ENCODE peak calls at places on chromosomes 1 and 21, in six cellular contexts. F is GM12865, G is uterus, X is heart right ventricle, Z is fibroblast of lung, H is BE2C. J is an unnamed sample.

GRCh38 chr1:212242288-212242984 is 42.8 kb upstream of the PPP2R5A start:
- DNase-seq in F (no peak), H (no peak), X (no peak), G (no peak), Z (no peak), J (no peak)

GRCh38 chr1:106678661-106679060 is 377.8 kb upstream of the PRMT6 start:
- DNase-seq in G (no peak), F (no peak), Z (no peak), H (no peak), X (no peak), J (no peak)

GRCh38 chr1:32539584-32540571 is 651 bp downstream of the ZBTB8A start:
- DNase-seq in F (peak; percentile 43), G (peak; percentile 31), Z (peak; percentile 64), X (peak; percentile 38), H (peak; percentile 49), J (peak; percentile 60)

GRCh38 chr21:46082638-46083270 is 15.2 kb upstream of the COL6A2 start:
- DNase-seq in X (no peak), F (no peak), G (no peak), H (no peak), Z (no peak), J (peak; percentile 15)

GRCh38 chr1:22611530-22611947 is 24.9 kb upstream of the C1QA start:
- DNase-seq in F (peak; percentile 21), X (peak; percentile 38), H (no peak), Z (peak; percentile 55), G (peak; percentile 21), J (no peak)

GRCh38 chr1:117231748-117232373 is 21.1 kb upstream of the VTCN1 start:
- DNase-seq in Z (peak; percentile 6), F (no peak), H (no peak), X (no peak), G (peak; percentile 75), J (no peak)

GRCh38 chr1:235802901-235803423 is 63.7 kb downstream of the LYST start:
- DNase-seq in X (no peak), F (no peak), Z (no peak), H (no peak), G (no peak), J (no peak)

GRCh38 chr1:98903726-98904125 is 100.9 kb downstream of the PLPPR5 start:
- DNase-seq in H (no peak), X (no peak), F (no peak), G (no peak), Z (peak; percentile 15), J (no peak)

GRCh38 chr21:14968029-14968428 is 96.8 kb downstream of the NRIP1 start:
- DNase-seq in X (no peak), H (no peak), G (no peak), Z (peak; percentile 73), F (no peak), J (no peak)

GRCh38 chr1:204623894-204624361 is 61.6 kb downstream of the LRRN2 start:
- DNase-seq in F (peak; percentile 33), G (no peak), Z (no peak), X (no peak), H (peak; percentile 83), J (no peak)

GRCh38 chr1:9996624-9997582 is at the start of gene RBP7:
- DNase-seq in Z (no peak), X (peak; percentile 37), F (no peak), H (peak; percentile 11), G (peak; percentile 16), J (peak; percentile 37)

GRCh38 chr1:23798662-23799142 is 1.9 kb downstream of the GALE start:
- DNase-seq in Z (no peak), F (no peak), G (no peak), X (no peak), H (no peak), J (no peak)

GRCh38 chr1:125066385-125066784 is 3881.6 kb downstream of the SRGAP2C start:
- DNase-seq in X (peak; percentile 5), F (no peak), H (no peak), Z (no peak), G (no peak), J (peak; percentile 1)

GRCh38 chr1:155648207-155649147 is 38.5 kb downstream of the MSTO1 start:
- DNase-seq in G (no peak), Z (peak; percentile 92), X (no peak), H (no peak), F (no peak), J (no peak)

GRCh38 chr1:54290443-54291184 is 90.6 kb downstream of the MRPL37 start:
- DNase-seq in Z (peak; percentile 52), H (no peak), G (no peak), X (no peak), F (no peak), J (no peak)

GRCh38 chr1:8360493-8361197 is 42.7 kb downstream of the SLC45A1 start:
- DNase-seq in Z (no peak), G (peak; percentile 16), X (no peak), F (no peak), H (no peak), J (no peak)

GRCh38 chr1:8359617-8360481 is 41.9 kb downstream of the SLC45A1 start:
- DNase-seq in Z (no peak), X (no peak), F (no peak), G (no peak), H (no peak), J (no peak)

GRCh38 chr1:8358241-8358896 is 40.5 kb downstream of the SLC45A1 start:
- DNase-seq in G (peak; percentile 18), Z (no peak), F (no peak), X (no peak), H (no peak), J (no peak)

GRCh38 chr1:8357329-8358101 is 39.6 kb downstream of the SLC45A1 start:
- DNase-seq in H (no peak), Z (no peak), G (peak; percentile 13), F (no peak), X (no peak), J (no peak)

GRCh38 chr1:8358897-8359616 is 41.1 kb downstream of the SLC45A1 start:
- DNase-seq in F (no peak), H (no peak), G (peak; percentile 13), Z (no peak), X (no peak), J (no peak)
- TF ChIP-seq CTCF in F (no peak), H (no peak), G (no peak), Z (no peak), X (no peak), J (no peak)

GRCh38 chr21:21236981-21237380 is 238.8 kb downstream of the NCAM2 start:
- DNase-seq in Z (no peak), G (no peak), X (no peak), F (no peak), H (no peak), J (no peak)

GRCh38 chr21:21238882-21239400 is 240.7 kb downstream of the NCAM2 start:
- DNase-seq in X (no peak), Z (no peak), G (no peak), F (no peak), H (peak; percentile 53), J (no peak)
- TF ChIP-seq CTCF in X (no peak), Z (no peak), G (no peak), F (no peak), H (no peak), J (no peak)

GRCh38 chr1:97174039-97174704 is 452.6 kb downstream of the PTBP2 start:
- DNase-seq in F (no peak), G (no peak), Z (peak; percentile 5), X (no peak), H (peak; percentile 67), J (no peak)

DNA sequence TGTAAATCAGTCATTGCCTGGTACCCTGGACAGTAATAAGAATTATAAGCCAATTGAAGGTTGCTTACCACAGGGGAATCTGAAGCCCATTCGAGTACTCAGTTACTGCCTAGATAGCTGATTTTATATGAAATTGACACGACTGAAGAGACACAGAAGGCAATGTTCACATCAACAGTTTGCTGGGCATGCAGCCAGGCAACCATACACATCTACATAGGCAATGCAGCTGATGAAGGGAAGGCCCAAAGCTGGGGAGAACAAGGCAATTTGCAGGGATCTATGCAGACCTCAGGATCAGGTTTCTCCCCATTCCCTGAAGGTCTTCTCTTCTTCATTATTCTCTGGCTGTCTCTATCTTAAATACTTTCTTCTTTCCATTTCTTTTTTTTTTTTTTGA is 448.7 kb downstream of the PTBP2 start:
- DNase-seq in X (no peak), F (no peak), G (no peak), Z (no peak), H (peak; percentile 28), J (no peak)
- TF ChIP-seq CTCF in X (no peak), F (no peak), G (no peak), Z (no peak), H (no peak), J (no peak)

DNA sequence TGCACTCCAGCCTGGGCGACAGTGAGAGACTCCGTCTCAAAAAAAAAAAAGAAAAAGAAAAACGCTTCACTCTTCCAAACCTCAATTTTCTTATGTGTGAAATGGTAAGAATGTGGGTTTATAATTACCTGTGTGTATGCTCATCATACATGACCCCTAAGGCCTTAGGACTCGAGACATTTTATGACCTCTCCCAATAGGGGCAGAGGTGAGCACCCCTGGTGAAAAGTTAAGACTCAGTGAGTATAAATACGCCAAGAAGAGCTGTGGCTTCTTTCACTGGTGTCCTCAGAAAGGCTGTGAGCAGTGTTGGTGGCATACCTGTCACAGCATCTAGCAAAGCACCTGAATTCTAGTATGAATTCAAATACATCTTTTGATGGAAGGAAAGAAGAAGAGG is 7.8 kb upstream of the FCMR start:
- DNase-seq in Z (no peak), G (no peak), X (no peak), H (no peak), F (peak; percentile 71), J (no peak)
- TF ChIP-seq CTCF in Z (no peak), G (no peak), X (no peak), H (no peak), F (peak; percentile 26), J (no peak)

GRCh38 chr1:230917284-230918135 is 49.2 kb upstream of the C1orf198 start:
- DNase-seq in X (peak; percentile 49), G (peak; percentile 55), Z (peak; percentile 60), F (peak; percentile 84), H (peak; percentile 86), J (peak; percentile 69)

GRCh38 chr1:230919201-230919600 is 50.9 kb upstream of the C1orf198 start:
- DNase-seq in F (no peak), Z (no peak), H (no peak), X (no peak), G (no peak), J (no peak)

GRCh38 chr1:230916607-230917283 is 48.4 kb upstream of the C1orf198 start:
- DNase-seq in X (no peak), Z (no peak), F (no peak), H (no peak), G (no peak), J (no peak)

GRCh38 chr1:230926182-230926581 is 52.5 kb downstream of the TTC13 start:
- DNase-seq in G (no peak), Z (no peak), X (no peak), F (no peak), H (no peak), J (no peak)

GRCh38 chr1:230922620-230923019 is 54.3 kb upstream of the C1orf198 start:
- DNase-seq in Z (no peak), H (no peak), F (no peak), G (no peak), X (no peak), J (no peak)
- TF ChIP-seq CTCF in Z (peak; percentile 7), H (peak; percentile 24), F (no peak), G (no peak), X (no peak), J (no peak)

J was measured in GM10248.